ENCODE peak calls at places on chromosomes 13 and 19, in four cellular contexts. N is heart right ventricle, R is AG09309, Y is SJSA1. T is an unnamed sample.
A peak's percentile ranks its signal among the peaks of the same experiment; 100 is the strongest.

GRCh38 chr13:103471896-103472295 is 405.7 kb upstream of the SLC10A2 start:
- DNase-seq in N (no peak), R (no peak), Y (no peak), T (no peak)

GRCh38 chr13:109101550-109102144 is 472.2 kb downstream of the MYO16 start:
- DNase-seq in N (no peak), R (no peak), Y (no peak), T (no peak)

GRCh38 chr19:16118489-16119033 is 6.9 kb downstream of the RAB8A start:
- DNase-seq in N (no peak), R (no peak), Y (no peak), T (no peak)

GRCh38 chr13:23631676-23632622 is 61.7 kb downstream of the TNFRSF19 start:
- DNase-seq in N (no peak), R (no peak), Y (peak; percentile 7), T (no peak)

GRCh38 chr19:13428352-13428751 is 77.9 kb downstream of the CACNA1A start:
- DNase-seq in N (no peak), R (no peak), Y (no peak), T (peak; percentile 3)

GRCh38 chr13:26785845-26786630 is 25.5 kb upstream of the GPR12 start:
- DNase-seq in N (peak; percentile 31), R (no peak), Y (no peak), T (peak; percentile 2)

GRCh38 chr19:9306443-9306842 is 3.2 kb downstream of the ZNF699 start:
- DNase-seq in N (no peak), R (peak; percentile 94), Y (peak; percentile 62), T (no peak)

GRCh38 chr13:23671902-23672301 is 101.7 kb downstream of the TNFRSF19 start:
- DNase-seq in N (no peak), R (peak; percentile 35), Y (no peak), T (no peak)

GRCh38 chr13:52002361-52002760 is 8.9 kb downstream of the ATP7B start:
- DNase-seq in N (no peak), R (no peak), Y (no peak), T (no peak)

GRCh38 chr13:21399741-21400140 is 59.4 kb downstream of the ZDHHC20 start:
- DNase-seq in N (no peak), R (no peak), Y (peak; percentile 25), T (no peak)

GRCh38 chr19:43780706-43781525 is at the start of gene KCNN4:
- DNase-seq in N (no peak), R (peak; percentile 39), Y (peak; percentile 39), T (peak; percentile 61)

GRCh38 chr13:48405865-48406264 is 7.0 kb downstream of the LPAR6 start:
- DNase-seq in N (no peak), R (no peak), Y (no peak), T (no peak)

GRCh38 chr19:4144666-4145261 is 8.7 kb upstream of the CREB3L3 start:
- DNase-seq in N (no peak), R (no peak), Y (no peak), T (no peak)

GRCh38 chr19:5131866-5132561 is 163.1 kb downstream of the KDM4B start:
- DNase-seq in N (no peak), R (no peak), Y (no peak), T (no peak)

GRCh38 chr19:57338798-57339378 is 12.2 kb upstream of the ZNF304 start:
- DNase-seq in N (no peak), R (no peak), Y (no peak), T (no peak)

GRCh38 chr19:56712609-56713008 is 41.1 kb upstream of the ZNF835 start:
- DNase-seq in N (no peak), R (no peak), Y (no peak), T (no peak)

GRCh38 chr19:38728752-38729541 is 15.3 kb downstream of the CAPN12 start:
- DNase-seq in N (no peak), R (no peak), Y (no peak), T (no peak)

GRCh38 chr19:16754207-16754806 is 34.7 kb downstream of the NWD1 start:
- DNase-seq in N (no peak), R (no peak), Y (no peak), T (no peak)

GRCh38 chr13:73938375-73939070 is 195.7 kb downstream of the KLF12 start:
- DNase-seq in N (no peak), R (peak; percentile 76), Y (peak; percentile 72), T (peak; percentile 44)

GRCh38 chr19:29015569-29015968 is 197.4 kb downstream of the UQCRFS1 start:
- DNase-seq in N (no peak), R (no peak), Y (no peak), T (no peak)

GRCh38 chr13:77386046-77386445 is 59.2 kb upstream of the MYCBP2 start:
- DNase-seq in N (no peak), R (no peak), Y (no peak), T (no peak)

GRCh38 chr13:95455782-95456181 is 96.7 kb upstream of the CLDN10 start:
- DNase-seq in N (no peak), R (no peak), Y (no peak), T (no peak)

GRCh38 chr19:17829855-17830566 is 8.7 kb upstream of the INSL3 start:
- DNase-seq in N (no peak), R (no peak), Y (no peak), T (no peak)

GRCh38 chr19:34692541-34692940 is 15.1 kb downstream of the ZNF302 start:
- DNase-seq in N (no peak), R (no peak), Y (no peak), T (no peak)

GRCh38 chr19:33273881-33274662 is 28.3 kb downstream of the CEBPA start:
- DNase-seq in N (no peak), R (peak; percentile 92), Y (peak; percentile 12), T (peak; percentile 78)

GRCh38 chr13:36904219-36904618 is 15.8 kb downstream of the SMAD9 start:
- DNase-seq in N (no peak), R (no peak), Y (no peak), T (no peak)

GRCh38 chr13:33264620-33264978 is 21.0 kb downstream of the STARD13 start:
- DNase-seq in N (no peak), R (no peak), Y (no peak), T (no peak)

DNA sequence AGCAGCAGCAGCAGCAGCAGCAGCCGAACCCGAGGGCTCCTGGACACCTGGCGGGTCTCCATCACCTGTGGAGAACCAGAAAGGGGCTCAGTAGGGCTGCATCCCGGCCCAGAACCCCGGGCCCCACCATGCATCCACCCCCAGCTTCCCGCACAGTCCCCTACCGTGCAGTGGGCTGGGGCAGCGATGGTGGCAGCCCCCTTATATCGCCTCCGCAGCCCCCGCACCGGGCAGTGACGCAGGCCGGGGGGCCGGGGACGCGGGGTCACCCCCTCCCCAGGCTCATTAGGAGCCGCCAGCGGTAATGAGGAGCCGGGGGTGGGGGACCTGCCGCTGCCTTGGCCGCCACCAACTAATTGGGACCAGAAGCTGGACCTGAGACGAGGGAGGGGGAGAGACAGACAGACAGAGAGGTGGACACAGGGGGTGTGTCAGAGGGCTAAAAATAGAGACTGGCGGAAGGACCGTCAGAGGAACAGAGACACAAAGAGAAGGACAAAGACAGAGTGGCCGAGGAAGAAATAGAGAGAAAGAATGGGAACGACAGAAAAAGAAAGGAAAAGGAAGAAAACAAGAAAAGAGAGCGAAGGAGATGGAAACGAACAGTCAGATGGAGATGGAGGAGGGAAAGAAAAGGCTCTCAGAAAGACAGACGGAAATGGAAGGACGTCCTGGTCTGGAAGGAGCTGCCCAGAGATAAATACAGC is at the start of gene PTH2:
- DNase-seq in N (no peak), R (no peak), Y (no peak), T (no peak)
- H3K4me3 ChIP-seq in N (peak within 1 kb of the TSS; percentile 40), R (no peak within 1 kb of the TSS), Y (no peak within 1 kb of the TSS), T (no peak within 1 kb of the TSS)

GRCh38 chr19:50557009-50557613 is 11.1 kb downstream of the LRRC4B start:
- DNase-seq in N (no peak), R (no peak), Y (no peak), T (no peak)
- H3K4me3 ChIP-seq in N (no peak overlapping the region), R (no peak overlapping the region), Y (no peak overlapping the region), T (no peak overlapping the region)

GRCh38 chr13:75279834-75280369 is 202.1 kb downstream of the TBC1D4 start:
- DNase-seq in N (no peak), R (no peak), Y (no peak), T (no peak)

DNA sequence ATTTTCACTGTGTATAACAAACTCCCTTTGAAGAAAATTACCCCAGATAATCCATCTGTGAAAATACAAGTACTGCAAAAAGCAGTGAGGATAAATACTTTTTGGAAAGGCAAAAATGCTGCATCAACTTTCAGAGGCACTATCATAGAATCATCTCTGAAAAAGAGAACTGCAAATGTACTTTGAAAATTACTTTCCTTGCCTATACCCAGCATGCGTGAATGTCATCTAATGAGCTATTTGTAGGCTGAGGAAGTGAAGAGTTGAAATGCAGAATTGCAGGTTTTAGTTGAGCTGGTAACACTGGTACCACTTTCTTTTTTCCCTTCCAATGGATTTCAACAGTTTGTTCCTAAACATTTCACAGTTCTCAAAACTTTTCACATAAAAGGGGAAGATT is 196.7 kb downstream of the TBC1D4 start:
- DNase-seq in N (no peak), R (no peak), Y (no peak), T (no peak)
- H3K4me3 ChIP-seq in N (no peak overlapping the region), R (no peak overlapping the region), Y (no peak overlapping the region), T (no peak overlapping the region)

DNA sequence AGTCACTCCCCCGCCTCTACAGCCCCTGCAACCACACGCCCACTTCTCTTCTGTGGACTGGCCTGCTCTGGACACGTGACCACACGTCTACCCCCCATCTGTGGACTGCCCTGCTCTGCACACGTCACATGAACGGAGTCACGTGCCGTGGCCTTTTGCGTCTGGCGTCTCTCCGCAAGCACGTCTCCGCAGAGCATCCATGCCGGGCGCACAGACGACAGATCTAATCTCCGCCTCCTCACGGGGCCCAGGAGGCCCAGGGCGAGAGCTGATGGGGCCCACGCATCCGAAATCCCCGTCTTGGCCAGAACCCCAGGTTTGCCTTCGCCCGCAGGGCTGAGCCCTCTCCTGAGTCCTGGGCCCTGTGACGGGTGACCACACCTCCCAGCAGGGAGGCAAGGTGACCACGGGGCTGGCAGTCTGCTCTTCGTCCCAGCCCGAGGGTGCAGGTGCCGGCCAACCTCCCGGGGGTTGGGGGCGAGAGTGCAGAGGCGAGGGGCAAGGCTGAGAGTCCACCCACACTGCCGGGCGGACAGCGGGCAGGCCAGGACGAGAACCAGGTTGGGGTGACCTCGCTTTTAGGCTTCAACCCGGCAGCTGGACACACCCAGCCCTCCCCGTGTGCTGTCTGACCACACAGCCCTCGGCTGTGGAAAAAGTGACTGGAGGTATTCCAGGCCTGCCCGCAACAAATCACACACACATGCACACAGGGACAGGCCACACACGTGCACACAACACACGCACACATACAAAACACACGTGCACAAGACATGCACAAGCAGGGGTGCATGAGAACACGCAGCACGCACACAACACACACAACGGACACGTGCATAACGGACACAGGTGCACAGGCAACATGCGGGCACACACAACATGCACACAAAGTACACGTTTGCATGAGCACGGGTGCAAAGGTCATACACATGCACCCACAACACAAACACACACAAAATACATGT is 3.9 kb downstream of the SBNO2 start:
- DNase-seq in N (no peak), R (no peak), Y (no peak), T (no peak)
- H3K4me3 ChIP-seq in N (no peak overlapping the region), R (no peak overlapping the region), Y (no peak overlapping the region), T (no peak overlapping the region)

T was measured in HFF-Myc.